ENCODE peak calls at places on chromosomes 6 and 20, in seven cellular contexts. B, X, S, N, I, C and W are unnamed samples.

GRCh38 chr6:33600761-33601160 is 20.4 kb upstream of the ITPR3 start:
- DNase-seq in X (no peak), N (no peak), S (no peak), B (no peak), I (no peak), C (no peak), W (no peak)

GRCh38 chr20:9485614-9486325 is 28.6 kb upstream of the LAMP5 start:
- DNase-seq in X (no peak), B (no peak), C (no peak), N (no peak), S (no peak), I (no peak), W (no peak)

GRCh38 chr6:152496731-152497130 is 140.4 kb downstream of the SYNE1 start:
- DNase-seq in I (no peak), X (no peak), C (no peak), S (no peak), N (no peak), B (no peak), W (no peak)

GRCh38 chr20:13395232-13395631 is 174.2 kb downstream of the ISM1 start:
- DNase-seq in N (no peak), S (no peak), X (no peak), C (no peak), B (no peak), I (no peak), W (no peak)

GRCh38 chr6:26260110-26260637 is 104.8 kb upstream of the BTN3A2 start:
- DNase-seq in S (no peak), X (no peak), B (no peak), I (no peak), C (no peak), N (no peak), W (no peak)

GRCh38 chr6:105370316-105370715 is 32.6 kb downstream of the PREP start:
- DNase-seq in B (no peak), X (no peak), C (no peak), S (no peak), N (no peak), I (no peak), W (no peak)

GRCh38 chr6:125985967-125986294 is 409 bp upstream of the TRMT11 start:
- DNase-seq in B (no peak), S (no peak), C (no peak), N (no peak), X (no peak), I (no peak), W (no peak)

GRCh38 chr6:149913542-149914240 is 9.2 kb downstream of the RAET1G start:
- DNase-seq in N (no peak), I (no peak), S (no peak), C (no peak), X (no peak), B (no peak), W (no peak)

GRCh38 chr6:80742481-80742880 is 636.0 kb downstream of the BCKDHB start:
- DNase-seq in N (peak; percentile 27), I (no peak), C (peak; percentile 2), S (no peak), B (peak; percentile 17), X (no peak), W (peak; percentile 52)

GRCh38 chr6:156873654-156874380 is 96.6 kb downstream of the ARID1B start:
- DNase-seq in C (no peak), I (no peak), N (no peak), S (no peak), X (no peak), B (no peak), W (no peak)

GRCh38 chr6:14283600-14284235 is 166.1 kb downstream of the CD83 start:
- DNase-seq in S (no peak), C (peak; percentile 26), X (no peak), N (no peak), I (no peak), B (no peak), W (no peak)

GRCh38 chr20:32537657-32538525 is 47.2 kb downstream of the NOL4L start:
- DNase-seq in X (no peak), N (no peak), I (no peak), S (no peak), C (no peak), B (no peak), W (no peak)

GRCh38 chr6:111871207-111871606 is 2.0 kb downstream of the FYN start:
- DNase-seq in B (no peak), I (no peak), C (no peak), N (no peak), X (peak; percentile 23), S (no peak), W (no peak)

GRCh38 chr20:21029356-21029755 is 76.8 kb downstream of the LINC00237 start:
- DNase-seq in B (no peak), I (no peak), S (no peak), C (no peak), N (no peak), X (no peak), W (peak; percentile 72)

GRCh38 chr6:7389162-7389450 is 436 bp downstream of the CAGE1 start:
- DNase-seq in N (peak; percentile 76), X (no peak), B (peak; percentile 33), S (peak; percentile 39), I (no peak), C (peak; percentile 45), W (no peak)

GRCh38 chr20:11329271-11329670 is 588.4 kb upstream of the BTBD3 start:
- DNase-seq in X (no peak), I (no peak), N (peak; percentile 65), B (no peak), C (no peak), S (no peak), W (no peak)

GRCh38 chr20:19095762-19096161 is 116.7 kb upstream of the SLC24A3 start:
- DNase-seq in B (no peak), N (no peak), C (no peak), I (no peak), X (no peak), S (no peak), W (no peak)

GRCh38 chr20:31605902-31606677 is 1.0 kb downstream of the ID1 start:
- DNase-seq in C (no peak), X (peak; percentile 24), I (no peak), B (no peak), N (peak; percentile 37), S (no peak), W (peak; percentile 46)